ENCODE peak calls at places on chromosomes 11 and 22, in four cellular contexts. C is nephron progenitor cell, T is ovary, O is right lobe of liver. N is an unnamed sample.

GRCh38 chr11:65298655-65299179 is 15.9 kb upstream of the CDC42EP2 start:
- DNase-seq in C (no peak), T (peak; percentile 85), O (no peak), N (no peak)

GRCh38 chr22:23762866-23763578 is at the start of gene C22orf15:
- DNase-seq in C (peak; percentile 54), T (no peak), O (no peak), N (no peak)

GRCh38 chr11:2569321-2569721 is 124.5 kb downstream of the KCNQ1 start:
- DNase-seq in C (no peak), T (no peak), O (no peak), N (no peak)

GRCh38 chr11:43012606-43013005 is 299.2 kb upstream of the API5 start:
- DNase-seq in C (no peak), T (no peak), O (no peak), N (no peak)

GRCh38 chr11:91664521-91664920 is 560.1 kb upstream of the FAT3 start:
- DNase-seq in C (no peak), T (no peak), O (no peak), N (no peak)

GRCh38 chr22:49197986-49198704 is 629.5 kb downstream of the BRD1 start:
- DNase-seq in C (no peak), T (peak; percentile 2), O (peak; percentile 30), N (no peak)

GRCh38 chr11:15893080-15893492 is 463.3 kb downstream of the SOX6 start:
- DNase-seq in C (no peak), T (no peak), O (no peak), N (no peak)

GRCh38 chr11:81303265-81303664 is 1430.4 kb downstream of the FAM181B start:
- DNase-seq in C (no peak), T (no peak), O (no peak), N (no peak)

GRCh38 chr11:65593518-65594414 is 1.8 kb downstream of the KCNK7 start:
- DNase-seq in C (peak; percentile 61), T (no peak), O (peak; percentile 61), N (no peak)

GRCh38 chr11:35629914-35630313 is 11.7 kb downstream of the FJX1 start:
- DNase-seq in C (no peak), T (no peak), O (no peak), N (no peak)

GRCh38 chr11:47184711-47185304 is 1.4 kb downstream of the PACSIN3 start:
- DNase-seq in C (peak; percentile 28), T (no peak), O (peak; percentile 95), N (peak; percentile 65)

GRCh38 chr11:75402002-75402773 is 2.9 kb downstream of the RPS3 start:
- DNase-seq in C (no peak), T (no peak), O (no peak), N (no peak)

GRCh38 chr11:60872124-60872951 is 5.0 kb downstream of the ZP1 start:
- DNase-seq in C (no peak), T (peak; percentile 68), O (peak; percentile 67), N (no peak)

GRCh38 chr11:79617561-79617960 is 176.7 kb upstream of the TENM4 start:
- DNase-seq in C (no peak), T (no peak), O (no peak), N (no peak)

GRCh38 chr22:18065256-18065655 is 12.5 kb upstream of the PEX26 start:
- DNase-seq in C (no peak), T (no peak), O (no peak), N (no peak)
- TF ChIP-seq CTCF in C (no peak), T (no peak), O (no peak), N (no peak)

DNA sequence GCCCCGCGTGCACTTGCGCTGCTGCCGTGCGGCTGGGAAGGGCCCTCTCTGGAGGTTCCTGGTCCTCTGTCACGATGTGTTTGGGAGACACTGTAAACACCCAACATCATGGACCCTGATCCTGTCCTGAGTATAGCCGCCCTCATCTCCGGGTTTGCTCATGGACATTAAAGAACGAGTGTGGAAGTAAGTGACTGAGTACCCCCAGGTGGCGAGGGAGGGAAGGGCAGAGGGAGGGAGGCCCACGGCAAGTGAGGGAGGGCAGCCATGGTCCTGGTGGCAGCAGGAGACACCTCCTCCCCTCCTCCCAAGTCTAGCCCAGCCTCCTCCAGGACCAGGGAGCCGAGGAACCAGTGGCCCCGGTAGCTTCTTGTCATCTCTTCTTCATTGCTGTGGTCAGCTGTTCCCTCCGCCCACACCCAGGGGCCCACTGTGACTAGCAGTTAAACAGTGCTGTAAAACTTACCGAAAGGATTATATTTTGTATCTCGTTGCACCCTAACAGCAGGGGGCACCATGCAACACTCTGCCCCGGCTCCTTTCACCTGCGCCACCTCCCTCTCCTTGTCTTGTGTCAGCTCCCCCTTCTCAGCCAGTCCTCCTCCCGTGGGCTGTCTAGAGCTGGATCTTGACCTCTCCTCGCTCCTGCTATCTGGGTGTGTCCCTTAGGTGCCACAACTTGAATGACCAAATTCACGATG is 566.5 kb upstream of the B3GAT1 start:
- DNase-seq in C (no peak), T (no peak), O (no peak), N (no peak)
- TF ChIP-seq CTCF in C (no peak), T (no peak), O (no peak), N (no peak)

DNA sequence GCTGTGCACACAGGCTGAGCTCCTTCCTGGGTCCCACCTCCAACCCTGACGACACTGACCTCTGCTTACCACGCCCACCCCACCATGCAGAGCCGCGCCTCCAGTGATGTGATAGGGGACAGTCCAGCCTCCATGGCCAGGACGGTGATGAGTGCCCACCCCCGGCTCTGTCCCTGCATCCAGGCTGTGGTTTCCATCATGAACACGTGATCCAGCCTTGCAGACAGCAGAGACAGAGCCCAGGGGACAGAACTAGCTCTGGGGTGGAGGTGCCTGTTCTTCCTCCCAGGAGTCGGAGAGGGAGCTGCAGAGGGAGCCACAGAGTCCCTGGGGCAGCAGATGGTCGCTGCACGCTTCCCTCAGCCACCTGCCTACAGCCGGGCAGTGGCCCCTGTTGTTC is 42.6 kb upstream of the IGSF9B start:
- DNase-seq in C (no peak), T (no peak), O (no peak), N (no peak)
- TF ChIP-seq CTCF in C (no peak), T (no peak), O (no peak), N (no peak)

DNA sequence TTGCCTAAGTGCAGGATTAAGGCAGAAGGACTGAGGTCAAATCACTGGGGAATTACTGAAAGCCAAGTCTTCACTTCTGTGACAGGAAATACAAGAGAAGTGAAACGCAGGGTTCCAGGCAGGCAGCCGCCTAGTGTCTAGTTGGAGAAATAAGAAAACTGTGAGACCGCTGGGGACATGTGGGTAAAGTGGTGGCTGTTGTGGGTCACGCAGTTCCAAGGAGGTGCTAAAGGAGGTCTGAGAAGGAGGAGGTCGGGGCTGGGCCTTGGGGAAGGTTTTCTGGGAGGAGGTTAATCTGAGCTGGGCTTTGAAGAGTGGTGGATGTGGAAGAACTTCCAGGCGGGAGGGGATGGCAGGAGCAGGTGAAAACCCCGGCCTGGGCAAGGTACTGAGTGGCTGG is 11.2 kb downstream of the MCM5 start:
- DNase-seq in C (no peak), T (no peak), O (no peak), N (no peak)
- TF ChIP-seq CTCF in C (no peak), T (no peak), O (no peak), N (no peak)

GRCh38 chr22:40156001-40156516 is 21.7 kb upstream of the TNRC6B start:
- DNase-seq in C (no peak), T (no peak), O (peak; percentile 78), N (no peak)
- TF ChIP-seq CTCF in C (no peak), T (peak; percentile 21), O (peak; percentile 31), N (no peak)

GRCh38 chr11:95522871-95523270 is 266.7 kb downstream of the FAM76B start:
- DNase-seq in C (no peak), T (no peak), O (no peak), N (no peak)
- TF ChIP-seq CTCF in C (no peak), T (no peak), O (no peak), N (no peak)

GRCh38 chr11:66866007-66866406 is 9.1 kb downstream of the LRFN4 start:
- DNase-seq in C (no peak), T (no peak), O (no peak), N (no peak)

GRCh38 chr11:66866420-66867010 is 9.7 kb downstream of the LRFN4 start:
- DNase-seq in C (no peak), T (no peak), O (no peak), N (no peak)

GRCh38 chr11:66868726-66869291 is 11.9 kb downstream of the LRFN4 start:
- DNase-seq in C (peak; percentile 74), T (no peak), O (no peak), N (peak; percentile 80)

GRCh38 chr11:66868082-66868725 is 11.3 kb downstream of the LRFN4 start:
- DNase-seq in C (no peak), T (no peak), O (no peak), N (no peak)

DNA sequence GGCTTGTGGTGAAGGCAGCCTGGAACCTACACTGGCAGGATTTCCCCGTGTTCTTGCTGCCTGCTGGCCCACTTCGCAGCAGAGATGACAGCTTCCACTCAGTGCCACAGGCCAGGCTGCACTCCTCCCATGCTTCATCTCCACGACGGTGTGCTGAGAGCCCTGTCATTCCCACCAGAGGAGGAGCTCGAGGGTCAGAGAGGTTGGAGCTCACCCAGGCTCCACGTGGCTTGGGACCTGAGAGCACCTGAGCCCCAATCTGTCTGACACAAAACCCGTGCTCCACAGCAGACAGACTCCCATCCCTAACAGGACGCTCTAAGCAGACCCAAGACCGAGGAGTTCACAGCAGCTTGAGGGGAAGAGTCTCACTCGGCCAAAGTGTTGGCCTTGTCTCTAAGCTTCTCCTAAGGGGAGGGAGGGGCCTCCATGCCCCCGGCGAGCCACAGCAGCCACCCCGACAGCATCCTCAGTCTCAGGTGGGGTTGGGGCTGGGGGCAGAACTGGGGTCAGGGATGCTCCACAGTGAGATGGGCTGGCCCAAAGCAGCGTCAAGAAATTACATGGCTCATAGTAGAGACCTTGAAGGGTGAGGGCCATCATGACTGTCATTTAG is 10.7 kb downstream of the LRFN4 start:
- DNase-seq in C (no peak), T (no peak), O (no peak), N (no peak)
- TF ChIP-seq CTCF in C (no peak), T (no peak), O (no peak), N (no peak)

GRCh38 chr11:70048279-70049024 is 29.7 kb upstream of the ANO1 start:
- DNase-seq in C (peak; percentile 54), T (no peak), O (no peak), N (no peak)
- TF ChIP-seq CTCF in C (peak; percentile 22), T (no peak), O (peak; percentile 16), N (no peak)

GRCh38 chr11:67239795-67240574 is 26.3 kb upstream of the GRK2 start:
- DNase-seq in C (peak; percentile 93), T (peak; percentile 96), O (peak; percentile 98), N (peak; percentile 98)
- TF ChIP-seq CTCF in C (no peak), T (peak; percentile 23), O (peak; percentile 30), N (no peak)

N was measured in pancreas.